ENCODE peak calls at places on chromosome 14, in eight cellular contexts. Q is brain microvascular endothelial cell, Y is fibroblast of lung, B is cardiac fibroblast, X is AG09309, A is cardiac muscle cell, E is fibroblast of the aortic adventitia, J is mesendoderm. N is an unnamed sample.

GRCh38 chr14:32900602-32901001 is 38.1 kb upstream of the NPAS3 start:
- DNase-seq in Q (no peak), Y (peak), B (peak), X (no peak), A (no peak), E (peak), J (no peak), N (no peak)

GRCh38 chr14:43792980-43793379 is 714.1 kb downstream of the FSCB start:
- DNase-seq in Q (no peak), Y (no peak), B (no peak), X (no peak), A (no peak), E (no peak), J (no peak), N (no peak)

GRCh38 chr14:58315606-58316005 is 17.3 kb downstream of the ARID4A start:
- DNase-seq in Q (no peak), Y (no peak), B (no peak), X (no peak), A (no peak), E (no peak), J (no peak), N (no peak)

GRCh38 chr14:23605931-23606585 is 27.5 kb upstream of the JPH4 start:
- DNase-seq in Q (no peak), Y (no peak), B (no peak), X (no peak), A (no peak), E (peak), J (no peak), N (no peak)

GRCh38 chr14:58717211-58717610 is 79.4 kb downstream of the DACT1 start:
- DNase-seq in Q (no peak), Y (peak), B (no peak), X (no peak), A (no peak), E (no peak), J (no peak), N (no peak)

GRCh38 chr14:57747036-57747435 is 118.9 kb downstream of the SLC35F4 start:
- DNase-seq in Q (no peak), Y (no peak), B (peak), X (no peak), A (no peak), E (peak), J (no peak), N (no peak)

GRCh38 chr14:77212933-77213656 is 31.5 kb downstream of the TMEM63C start:
- DNase-seq in Q (peak), Y (no peak), B (peak), X (no peak), A (peak), E (peak), J (peak), N (no peak)

GRCh38 chr14:85444685-85445084 is 85.3 kb upstream of the FLRT2 start:
- DNase-seq in Q (peak), Y (peak), B (peak), X (no peak), A (peak), E (peak), J (no peak), N (no peak)

GRCh38 chr14:20434701-20435453 is 1.1 kb downstream of the KLHL33 start:
- DNase-seq in Q (no peak), Y (no peak), B (peak), X (no peak), A (no peak), E (peak), J (no peak), N (no peak)

GRCh38 chr14:25026476-25027137 is 23.3 kb downstream of the STXBP6 start:
- DNase-seq in Q (no peak), Y (no peak), B (no peak), X (no peak), A (no peak), E (no peak), J (no peak), N (no peak)

GRCh38 chr14:101604935-101605767 is 43.9 kb downstream of the DIO3 start:
- DNase-seq in Q (no peak), Y (no peak), B (no peak), X (no peak), A (no peak), E (no peak), J (no peak), N (no peak)

GRCh38 chr14:101719045-101719645 is 42.4 kb upstream of the PPP2R5C start:
- DNase-seq in Q (no peak), Y (no peak), B (no peak), X (no peak), A (peak), E (no peak), J (no peak), N (no peak)

GRCh38 chr14:103224996-103225874 is 102.0 kb downstream of the TNFAIP2 start:
- DNase-seq in Q (no peak), Y (peak), B (no peak), X (no peak), A (no peak), E (no peak), J (no peak), N (no peak)

GRCh38 chr14:59585891-59586554 is 9.4 kb upstream of the CCDC175 start:
- DNase-seq in Q (peak), Y (peak), B (peak), X (peak), A (no peak), E (no peak), J (no peak), N (no peak)

GRCh38 chr14:60648934-60649814 is at the start of gene SIX1:
- DNase-seq in Q (peak), Y (peak), B (peak), X (peak), A (peak), E (peak), J (peak), N (peak)

GRCh38 chr14:68146812-68147211 is 327.2 kb downstream of the RAD51B start:
- DNase-seq in Q (peak), Y (peak), B (peak), X (peak), A (no peak), E (peak), J (peak), N (peak)

GRCh38 chr14:59428581-59429012 is 36.6 kb downstream of the GPR135 start:
- DNase-seq in Q (peak), Y (peak), B (peak), X (no peak), A (no peak), E (peak), J (no peak), N (no peak)

GRCh38 chr14:55303646-55304277 is 32.5 kb downstream of the FBXO34 start:
- DNase-seq in Q (no peak), Y (peak), B (peak), X (no peak), A (no peak), E (peak), J (no peak), N (no peak)

GRCh38 chr14:101111620-101112290 is 208.2 kb upstream of the RTL1 start:
- DNase-seq in Q (no peak), Y (no peak), B (no peak), X (no peak), A (peak), E (no peak), J (no peak), N (no peak)

GRCh38 chr14:65832431-65833253 is 420.1 kb downstream of the FUT8 start:
- DNase-seq in Q (peak), Y (peak), B (peak), X (no peak), A (peak), E (peak), J (peak), N (no peak)

GRCh38 chr14:84622357-84622756 is 907.6 kb upstream of the FLRT2 start:
- DNase-seq in Q (peak), Y (no peak), B (peak), X (no peak), A (no peak), E (no peak), J (no peak), N (no peak)

GRCh38 chr14:45089813-45090212 is 5.9 kb downstream of the PRPF39 start:
- DNase-seq in Q (no peak), Y (peak), B (no peak), X (no peak), A (no peak), E (no peak), J (peak), N (no peak)

GRCh38 chr14:59664741-59665140 is 88.1 kb upstream of the CCDC175 start:
- DNase-seq in Q (no peak), Y (no peak), B (no peak), X (no peak), A (no peak), E (no peak), J (no peak), N (no peak)

GRCh38 chr14:56580317-56580711 is 716 bp downstream of the TMEM260 start:
- DNase-seq in Q (no peak), Y (no peak), B (no peak), X (no peak), A (no peak), E (no peak), J (no peak), N (no peak)

GRCh38 chr14:104135904-104136471 is 2.4 kb upstream of the KIF26A start:
- DNase-seq in Q (no peak), Y (no peak), B (no peak), X (no peak), A (peak), E (no peak), J (no peak), N (no peak)

GRCh38 chr14:77869350-77869749 is 69.4 kb downstream of the ADCK1 start:
- DNase-seq in Q (no peak), Y (no peak), B (no peak), X (no peak), A (no peak), E (no peak), J (no peak), N (no peak)

GRCh38 chr14:59803052-59803451 is 67.5 kb downstream of the RTN1 start:
- DNase-seq in Q (no peak), Y (no peak), B (no peak), X (no peak), A (no peak), E (no peak), J (no peak), N (no peak)

GRCh38 chr14:105092912-105093425 is 27.7 kb upstream of the GPR132 start:
- DNase-seq in Q (peak), Y (peak), B (peak), X (no peak), A (peak), E (peak), J (no peak), N (no peak)

GRCh38 chr14:23454445-23454856 is 15.1 kb upstream of the NGDN start:
- DNase-seq in Q (no peak), Y (no peak), B (no peak), X (no peak), A (no peak), E (no peak), J (no peak), N (no peak)

GRCh38 chr14:93716410-93717221 is 71.7 kb downstream of the PRIMA1 start:
- DNase-seq in Q (no peak), Y (no peak), B (no peak), X (no peak), A (no peak), E (no peak), J (no peak), N (no peak)

GRCh38 chr14:101404426-101405170 is 156.7 kb upstream of the DIO3 start:
- DNase-seq in Q (no peak), Y (no peak), B (no peak), X (no peak), A (peak), E (no peak), J (peak), N (no peak)

GRCh38 chr14:94380225-94381148 is 7.9 kb downstream of the SERPINA1 start:
- DNase-seq in Q (no peak), Y (no peak), B (no peak), X (no peak), A (no peak), E (no peak), J (no peak), N (no peak)

GRCh38 chr14:19799880-19800279 is 3.7 kb upstream of the OR4N2 start:
- DNase-seq in Q (no peak), Y (no peak), B (no peak), X (no peak), A (no peak), E (no peak), J (no peak), N (no peak)

GRCh38 chr14:104871656-104872468 is 6.8 kb downstream of the CEP170B start:
- DNase-seq in Q (no peak), Y (no peak), B (no peak), X (no peak), A (no peak), E (no peak), J (no peak), N (no peak)

GRCh38 chr14:104280085-104280901 is 141.9 kb downstream of the KIF26A start:
- DNase-seq in Q (no peak), Y (no peak), B (no peak), X (no peak), A (no peak), E (no peak), J (no peak), N (no peak)

DNA sequence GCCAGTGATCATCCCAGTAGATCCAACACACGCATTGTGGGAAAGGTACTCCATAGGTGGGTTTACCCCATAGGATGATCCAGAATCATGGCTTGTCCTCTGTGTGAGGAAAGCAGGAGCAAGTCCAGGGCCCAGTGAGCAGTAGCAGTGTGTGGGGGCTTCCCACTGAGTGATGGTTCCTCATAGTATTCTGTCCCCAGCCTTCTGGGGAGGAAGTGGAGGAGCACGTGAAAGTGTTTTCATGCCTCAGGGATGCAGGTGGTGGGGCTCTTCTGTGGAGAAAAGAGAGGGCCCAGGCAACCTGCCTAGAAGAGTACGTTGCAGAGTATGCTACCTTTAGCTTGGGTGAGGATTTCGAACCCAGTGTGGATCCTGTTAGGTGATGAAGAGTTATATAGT is 56.5 kb downstream of the SUSD6 start:
- DNase-seq in Q (no peak), Y (no peak), B (no peak), X (no peak), A (no peak), E (no peak), J (no peak), N (no peak)
- H3K4me3 ChIP-seq in Q (no peak), Y (no peak), B (no peak), X (no peak), A (no peak), E (no peak), J (no peak), N (no peak)

DNA sequence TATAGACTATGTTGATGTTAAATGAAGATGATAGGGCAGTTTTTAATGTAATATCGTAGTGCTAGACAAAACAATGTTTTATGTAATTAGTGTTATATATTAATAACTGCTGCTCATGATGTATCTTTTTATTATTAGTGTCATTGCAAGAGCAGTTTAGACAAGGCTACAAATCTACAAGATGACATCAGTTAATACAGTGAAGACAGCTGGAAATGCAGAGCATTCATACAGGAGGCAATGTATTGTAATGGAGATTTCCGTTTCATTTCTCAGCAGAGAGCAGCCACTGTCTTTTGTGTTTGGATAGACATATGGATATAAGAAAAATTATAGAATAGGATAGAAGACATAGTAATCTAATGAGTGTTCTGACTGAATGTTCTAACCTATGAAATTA is 178.0 kb downstream of the FOXG1 start:
- DNase-seq in Q (no peak), Y (no peak), B (no peak), X (no peak), A (no peak), E (no peak), J (no peak), N (no peak)
- H3K4me3 ChIP-seq in Q (no peak), Y (no peak), B (no peak), X (no peak), A (no peak), E (no peak), J (no peak), N (no peak)

GRCh38 chr14:41597647-41598046 is 9.0 kb upstream of the LRFN5 start:
- DNase-seq in Q (no peak), Y (no peak), B (no peak), X (no peak), A (no peak), E (peak), J (no peak), N (no peak)
- H3K4me3 ChIP-seq in Q (no peak), Y (no peak), B (no peak), X (no peak), A (no peak), E (no peak), J (no peak), N (no peak)

DNA sequence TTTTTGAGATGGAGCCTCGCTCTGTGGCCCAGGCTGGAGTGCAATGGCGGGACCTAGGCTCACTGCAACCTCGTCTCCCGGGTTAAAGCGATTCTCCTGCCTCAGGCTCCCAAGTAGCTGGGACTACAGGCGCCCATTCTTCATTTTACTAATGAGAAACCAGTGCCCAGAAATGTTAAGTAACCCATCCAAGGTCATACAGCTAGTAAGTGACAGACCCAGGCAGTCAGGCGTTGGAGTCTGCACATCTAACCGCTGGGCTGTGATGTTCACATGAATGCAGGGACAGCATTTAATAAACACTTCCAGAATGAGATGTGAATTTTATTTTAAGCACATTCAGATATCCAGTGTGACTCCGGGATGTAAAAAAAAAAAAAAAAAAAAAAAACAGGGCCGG is 1.3 kb upstream of the TRIP11 start:
- DNase-seq in Q (no peak), Y (no peak), B (no peak), X (no peak), A (no peak), E (no peak), J (peak), N (no peak)
- H3K4me3 ChIP-seq in Q (no peak), Y (no peak), B (no peak), X (no peak), A (peak), E (peak), J (no peak), N (no peak)

GRCh38 chr14:50310445-50310844 is 1.6 kb downstream of the L2HGDH start:
- DNase-seq in Q (no peak), Y (no peak), B (no peak), X (no peak), A (no peak), E (no peak), J (no peak), N (no peak)
- H3K4me3 ChIP-seq in Q (no peak), Y (no peak), B (no peak), X (no peak), A (no peak), E (no peak), J (no peak), N (no peak)

GRCh38 chr14:22386924-22387775 is 201.9 kb downstream of the DAD1 start:
- DNase-seq in Q (peak), Y (peak), B (peak), X (no peak), A (peak), E (peak), J (peak), N (no peak)
- H3K4me3 ChIP-seq in Q (no peak), Y (no peak), B (no peak), X (no peak), A (no peak), E (no peak), J (no peak), N (no peak)

DNA sequence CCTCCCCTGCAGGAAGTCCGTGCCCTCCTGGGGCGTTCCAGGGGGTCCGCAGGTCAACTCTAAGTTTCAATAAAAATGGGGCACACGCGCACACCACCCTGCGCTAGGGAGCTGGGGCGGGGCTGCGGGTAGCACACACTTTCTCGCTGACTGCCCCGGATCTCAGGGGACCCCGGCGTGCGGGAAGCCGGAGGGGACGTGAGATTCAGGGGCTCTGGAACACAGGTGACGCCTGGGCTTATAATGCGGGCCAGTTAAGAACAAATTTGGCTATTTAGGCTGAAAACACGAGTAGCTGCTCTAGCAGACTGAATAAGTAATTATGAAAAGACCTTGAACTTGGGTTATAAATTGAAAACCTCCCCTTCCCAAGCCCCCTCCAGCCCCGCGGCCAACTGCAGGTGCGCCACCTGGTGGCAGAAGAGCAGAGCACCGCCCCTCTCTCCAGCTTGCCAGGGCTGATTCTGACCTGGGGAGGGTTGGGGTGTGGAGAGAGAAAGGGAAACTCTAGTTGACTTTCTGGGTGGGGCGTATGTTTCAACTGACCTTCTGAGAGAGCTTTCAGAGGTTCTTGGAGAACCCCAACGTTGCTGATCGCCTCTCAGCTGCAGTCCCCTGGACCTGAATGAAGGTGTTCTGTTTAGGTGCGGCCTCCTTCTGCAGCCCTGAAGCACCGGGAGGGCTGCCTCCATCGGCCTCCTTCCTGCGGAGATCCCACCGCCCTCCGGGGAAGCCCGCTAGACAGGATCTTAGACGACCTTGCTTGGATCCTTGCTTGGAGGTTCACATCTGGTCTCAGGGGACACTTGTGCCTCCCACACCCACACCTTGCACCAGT is 118.4 kb upstream of the EVL start:
- DNase-seq in Q (no peak), Y (no peak), B (peak), X (no peak), A (peak), E (no peak), J (no peak), N (no peak)
- H3K4me3 ChIP-seq in Q (no peak), Y (no peak), B (no peak), X (no peak), A (peak), E (no peak), J (no peak), N (no peak)

GRCh38 chr14:75522919-75523318 is 650 bp downstream of the BATF start:
- DNase-seq in Q (no peak), Y (no peak), B (no peak), X (no peak), A (no peak), E (no peak), J (no peak), N (no peak)
- H3K4me3 ChIP-seq in Q (no peak), Y (no peak), B (no peak), X (no peak), A (no peak), E (no peak), J (no peak), N (no peak)

N was measured in BJ.